ENCODE peak calls at places on chromosomes 16 and 17, in five cellular contexts. One of them, this sample, is unnamed. For H3K4me1, the result is how much of the 10 kb centered on the place peaks cover.

GRCh38 chr16:75267631-75268264 is 16.3 kb upstream of the BCAR1 start:
- DNase-seq in tibial artery: no peak
- DNase-seq in stomach: peak
- DNase-seq in heart right ventricle: peak
- DNase-seq in H1: no peak
- DNase-seq in this sample: peak

GRCh38 chr17:71824671-71825070 is 296.1 kb upstream of the SOX9 start:
- DNase-seq in tibial artery: no peak
- DNase-seq in stomach: no peak
- DNase-seq in heart right ventricle: no peak
- DNase-seq in H1: no peak
- DNase-seq in this sample: no peak

GRCh38 chr17:65753348-65753747 is 191.9 kb upstream of the AXIN2 start:
- DNase-seq in tibial artery: no peak
- DNase-seq in stomach: no peak
- DNase-seq in heart right ventricle: no peak
- DNase-seq in H1: no peak
- DNase-seq in this sample: no peak

GRCh38 chr16:1152651-1153259 is at the start of gene CACNA1H:
- DNase-seq in tibial artery: no peak
- DNase-seq in stomach: no peak
- DNase-seq in heart right ventricle: peak
- DNase-seq in H1: no peak
- DNase-seq in this sample: no peak

GRCh38 chr16:67537636-67538591 is 9.3 kb downstream of the RIPOR1 start:
- DNase-seq in tibial artery: no peak
- DNase-seq in stomach: peak
- DNase-seq in heart right ventricle: peak
- DNase-seq in H1: no peak
- DNase-seq in this sample: peak

GRCh38 chr16:59214455-59214854 is 480.3 kb upstream of the GOT2 start:
- DNase-seq in tibial artery: no peak
- DNase-seq in stomach: no peak
- DNase-seq in heart right ventricle: no peak
- DNase-seq in H1: no peak
- DNase-seq in this sample: no peak

GRCh38 chr16:68206224-68206623 is 29.7 kb downstream of the ESRP2 start:
- DNase-seq in tibial artery: no peak
- DNase-seq in stomach: no peak
- DNase-seq in heart right ventricle: no peak
- DNase-seq in H1: no peak
- DNase-seq in this sample: no peak

GRCh38 chr16:21946889-21947635 is 6.1 kb upstream of the UQCRC2 start:
- DNase-seq in tibial artery: no peak
- DNase-seq in stomach: no peak
- DNase-seq in heart right ventricle: no peak
- DNase-seq in H1: no peak
- DNase-seq in this sample: no peak

GRCh38 chr17:841313-841712 is 59.2 kb downstream of the MRM3 start:
- DNase-seq in tibial artery: no peak
- DNase-seq in stomach: no peak
- DNase-seq in heart right ventricle: no peak
- DNase-seq in H1: no peak
- DNase-seq in this sample: peak

DNA sequence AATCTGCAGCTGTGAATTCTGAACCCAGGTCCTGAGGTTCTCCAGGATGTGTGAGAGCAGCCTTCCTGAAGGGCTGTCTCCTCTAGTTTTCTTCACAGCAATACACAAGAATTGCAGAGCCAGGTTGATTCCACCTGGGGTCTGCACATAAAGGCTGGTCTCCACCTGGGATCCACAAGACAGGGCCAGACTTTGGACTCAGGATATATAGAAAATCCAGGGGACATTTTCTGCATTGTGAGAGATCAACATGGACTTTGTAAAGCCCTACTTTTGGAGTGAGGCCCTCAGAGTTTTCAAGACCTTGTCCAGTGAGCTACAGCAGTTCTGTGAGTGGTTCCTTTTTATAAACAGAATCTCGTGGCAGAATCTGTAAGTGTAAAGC is 6.3 kb downstream of the ZNF267 start:
- DNase-seq in tibial artery: no peak
- DNase-seq in stomach: no peak
- DNase-seq in heart right ventricle: no peak
- DNase-seq in H1: no peak
- DNase-seq in this sample: no peak
- TF ChIP-seq CTCF in tibial artery: no peak
- TF ChIP-seq CTCF in stomach: no peak
- TF ChIP-seq CTCF in heart right ventricle: no peak
- TF ChIP-seq CTCF in H1: no peak
- TF ChIP-seq CTCF in this sample: no peak

DNA sequence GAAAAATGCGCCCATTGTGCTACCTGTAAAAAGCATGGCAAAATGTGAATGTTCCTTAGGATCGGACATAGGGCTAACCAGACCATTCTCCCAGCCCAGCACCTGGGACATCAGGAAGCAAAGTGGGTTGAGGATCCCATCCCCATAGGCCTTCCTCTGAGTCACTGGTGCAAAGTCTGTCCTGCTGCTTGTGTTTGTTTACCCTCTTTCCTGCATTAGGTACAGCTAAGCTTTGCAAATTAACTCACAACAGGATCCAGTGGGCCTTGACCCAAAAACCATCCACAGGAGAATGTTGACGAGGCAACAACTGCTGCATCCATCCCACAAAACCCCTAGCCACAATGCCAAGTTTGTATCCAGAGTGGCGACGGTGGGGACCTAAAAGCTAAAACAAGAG is 106.2 kb downstream of the GRIN2A start:
- DNase-seq in tibial artery: no peak
- DNase-seq in stomach: no peak
- DNase-seq in heart right ventricle: no peak
- DNase-seq in H1: no peak
- DNase-seq in this sample: no peak
- H3K4me1 ChIP-seq in tibial artery: under half
- H3K4me1 ChIP-seq in stomach: under half
- H3K4me1 ChIP-seq in heart right ventricle: under half
- H3K4me1 ChIP-seq in H1: under half
- H3K4me1 ChIP-seq in this sample: under half

DNA sequence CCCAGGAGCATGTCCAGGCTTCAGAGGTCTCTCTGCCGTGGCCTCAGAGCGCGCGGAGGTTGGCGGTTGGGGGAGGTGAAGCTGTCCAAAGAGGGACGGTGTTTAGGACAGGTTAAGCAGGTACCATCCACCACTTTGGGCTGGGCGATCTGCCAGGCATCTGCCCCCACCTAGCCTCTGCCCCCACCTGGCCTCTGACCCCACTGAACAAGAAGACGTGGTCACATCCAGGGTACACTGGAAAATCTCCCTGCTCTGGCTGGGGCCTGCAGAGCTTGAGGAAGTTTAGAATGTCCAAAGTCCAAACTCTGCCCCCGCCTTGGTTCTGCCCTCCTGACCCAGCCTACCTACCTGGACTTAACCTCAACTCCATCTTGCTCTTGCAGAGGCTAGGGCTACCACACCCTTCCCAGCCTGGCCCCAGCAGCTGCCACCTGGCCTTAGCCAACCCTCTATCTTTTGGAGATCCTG is 1.6 kb downstream of the ITGA3 start:
- DNase-seq in tibial artery: no peak
- DNase-seq in stomach: peak
- DNase-seq in heart right ventricle: no peak
- DNase-seq in H1: no peak
- DNase-seq in this sample: no peak
- H3K4me3 ChIP-seq in tibial artery: peak
- H3K4me3 ChIP-seq in stomach: peak
- H3K4me3 ChIP-seq in heart right ventricle: peak
- H3K4me3 ChIP-seq in H1: peak
- H3K4me3 ChIP-seq in this sample: peak

DNA sequence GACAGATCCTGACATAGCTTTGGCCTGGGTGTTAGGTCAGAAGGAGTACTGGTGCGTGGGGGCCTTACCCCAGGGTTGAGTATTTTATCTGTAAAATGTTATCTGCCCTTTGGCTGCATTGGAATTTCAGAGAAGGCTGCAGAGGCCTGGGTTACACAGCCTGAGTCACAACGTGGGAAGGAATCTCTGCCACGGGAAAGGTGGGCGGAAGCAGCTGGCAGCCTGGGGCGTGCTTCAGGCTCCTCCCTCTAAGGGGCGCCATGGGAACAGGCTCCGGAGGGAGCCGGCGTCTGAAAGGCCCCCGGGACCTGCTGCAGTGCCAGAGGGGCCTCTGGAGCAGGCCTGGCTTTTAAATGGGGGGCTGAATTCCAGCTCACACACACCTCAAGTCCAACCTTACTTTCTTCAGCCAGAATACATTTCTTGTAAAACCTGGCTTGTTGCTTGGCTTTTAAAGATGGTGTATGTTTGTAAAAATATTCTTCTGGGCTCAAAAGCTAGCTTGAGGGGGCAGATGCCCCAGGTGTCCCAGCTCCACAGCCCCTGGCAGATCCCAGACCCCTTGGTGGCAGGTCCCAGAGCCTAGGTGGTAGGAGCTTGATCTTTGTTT is 142.2 kb downstream of the RAB11FIP4 start:
- DNase-seq in tibial artery: no peak
- DNase-seq in stomach: peak
- DNase-seq in heart right ventricle: no peak
- DNase-seq in H1: no peak
- DNase-seq in this sample: no peak
- TF ChIP-seq CTCF in tibial artery: peak
- TF ChIP-seq CTCF in stomach: no peak
- TF ChIP-seq CTCF in heart right ventricle: no peak
- TF ChIP-seq CTCF in H1: peak
- TF ChIP-seq CTCF in this sample: no peak

GRCh38 chr17:45300060-45300751 is 16.6 kb downstream of the MAP3K14 start:
- DNase-seq in tibial artery: no peak
- DNase-seq in stomach: no peak
- DNase-seq in heart right ventricle: no peak
- DNase-seq in H1: no peak
- DNase-seq in this sample: no peak
- H3K4me1 ChIP-seq in tibial artery: under half
- H3K4me1 ChIP-seq in stomach: half or more
- H3K4me1 ChIP-seq in heart right ventricle: half or more
- H3K4me1 ChIP-seq in H1: under half
- H3K4me1 ChIP-seq in this sample: half or more

GRCh38 chr17:78343099-78343432 is 16.8 kb downstream of the SOCS3 start:
- DNase-seq in tibial artery: peak
- DNase-seq in stomach: peak
- DNase-seq in heart right ventricle: peak
- DNase-seq in H1: no peak
- DNase-seq in this sample: peak
- H3K4me3 ChIP-seq in tibial artery: peak
- H3K4me3 ChIP-seq in stomach: no peak
- H3K4me3 ChIP-seq in heart right ventricle: no peak
- H3K4me3 ChIP-seq in H1: no peak
- H3K4me3 ChIP-seq in this sample: no peak

DNA sequence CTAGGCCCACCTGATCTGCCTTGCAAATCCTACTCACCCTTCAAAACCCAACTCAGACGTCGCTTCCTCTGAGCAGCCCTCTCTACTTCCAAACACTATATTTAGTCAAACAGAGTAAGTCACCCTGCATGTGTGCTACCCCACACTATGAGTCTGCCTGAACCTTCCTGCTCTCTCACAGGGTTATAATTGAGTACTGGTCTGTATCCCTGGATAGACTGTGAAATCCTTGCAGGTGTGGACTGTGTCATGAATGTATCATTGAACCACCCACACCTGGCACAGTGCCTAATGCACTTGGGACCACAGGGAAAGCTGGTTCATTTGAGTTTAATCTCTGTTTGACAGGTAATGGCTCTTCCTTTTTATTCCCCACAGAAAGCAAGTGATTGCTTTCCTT is 3.4 kb downstream of the FBXO39 start:
- DNase-seq in tibial artery: no peak
- DNase-seq in stomach: no peak
- DNase-seq in heart right ventricle: no peak
- DNase-seq in H1: no peak
- DNase-seq in this sample: no peak
- TF ChIP-seq CTCF in tibial artery: no peak
- TF ChIP-seq CTCF in stomach: no peak
- TF ChIP-seq CTCF in heart right ventricle: no peak
- TF ChIP-seq CTCF in H1: no peak
- TF ChIP-seq CTCF in this sample: no peak

DNA sequence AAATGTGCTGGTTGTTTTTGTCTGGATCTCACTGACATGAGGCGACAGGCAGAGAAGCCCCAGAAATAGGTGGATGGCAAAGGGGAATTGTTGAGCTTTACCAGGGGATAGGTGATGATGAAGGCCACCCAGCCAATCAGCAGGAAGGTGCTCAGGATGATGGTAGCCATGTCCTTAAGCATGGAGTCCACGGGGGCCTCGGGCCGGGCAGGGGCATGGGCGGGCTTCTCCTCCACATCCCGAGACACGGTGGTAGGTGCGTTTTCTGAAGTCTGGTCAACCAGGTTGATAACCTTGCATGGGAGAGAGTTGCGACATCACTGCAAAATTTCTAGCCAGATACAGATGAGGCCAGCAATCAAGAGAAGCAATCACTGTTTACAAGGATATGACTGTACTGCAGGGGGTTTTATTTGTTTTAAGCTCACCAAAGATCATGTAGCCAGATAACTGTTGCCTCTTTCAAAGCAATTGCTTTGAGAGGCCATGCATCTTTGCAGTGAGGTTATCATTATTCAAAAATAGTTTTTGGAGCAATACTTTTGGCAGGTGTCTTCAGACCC is 37.3 kb upstream of the ICAM2 start:
- DNase-seq in tibial artery: no peak
- DNase-seq in stomach: no peak
- DNase-seq in heart right ventricle: no peak
- DNase-seq in H1: no peak
- DNase-seq in this sample: no peak
- H3K4me1 ChIP-seq in tibial artery: under half
- H3K4me1 ChIP-seq in stomach: under half
- H3K4me1 ChIP-seq in heart right ventricle: under half
- H3K4me1 ChIP-seq in H1: under half
- H3K4me1 ChIP-seq in this sample: under half

DNA sequence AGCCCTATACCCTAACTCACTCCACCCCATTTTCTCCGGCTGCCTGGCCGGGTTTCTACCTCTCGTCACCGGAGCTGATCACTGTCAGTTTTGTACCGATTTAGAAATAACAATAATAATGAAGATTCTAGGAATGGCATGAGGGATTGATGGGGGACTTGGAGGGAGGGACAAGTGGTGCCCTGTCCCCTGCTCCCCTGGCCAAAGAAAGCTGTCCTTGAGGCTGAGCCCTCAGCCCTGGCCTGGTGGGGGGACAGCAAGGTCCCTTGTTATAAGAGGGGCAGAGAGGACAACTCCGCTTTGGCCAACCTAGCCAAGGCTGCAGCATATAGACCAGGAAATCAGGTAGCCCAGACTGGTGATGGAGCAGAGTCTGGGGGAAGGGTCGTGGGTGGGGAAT is 10.5 kb downstream of the GAS2L2 start:
- DNase-seq in tibial artery: no peak
- DNase-seq in stomach: no peak
- DNase-seq in heart right ventricle: no peak
- DNase-seq in H1: no peak
- DNase-seq in this sample: no peak
- H3K4me3 ChIP-seq in tibial artery: no peak
- H3K4me3 ChIP-seq in stomach: no peak
- H3K4me3 ChIP-seq in heart right ventricle: no peak
- H3K4me3 ChIP-seq in H1: no peak
- H3K4me3 ChIP-seq in this sample: no peak

GRCh38 chr16:11916524-11917285 is 949 bp upstream of the GSPT1 start:
- DNase-seq in tibial artery: no peak
- DNase-seq in stomach: peak
- DNase-seq in heart right ventricle: no peak
- DNase-seq in H1: no peak
- DNase-seq in this sample: no peak
- TF ChIP-seq CTCF in tibial artery: no peak
- TF ChIP-seq CTCF in stomach: no peak
- TF ChIP-seq CTCF in heart right ventricle: no peak
- TF ChIP-seq CTCF in H1: no peak
- TF ChIP-seq CTCF in this sample: no peak

This sample was measured in lower lobe of right lung.